ENCODE peak calls at places on chromosomes 16 and 17, in four cellular contexts. Y is IMR-90, R is left lung, T is PC-9. O is an unnamed sample. For H3K4me1 and H3K27me3, the result is how much of the 10 kb centered on the place peaks cover.

GRCh38 chr17:48909796-48910195 is 1.6 kb downstream of the UBE2Z start:
- DNase-seq in Y (peak), R (no peak), T (no peak), O (no peak)

GRCh38 chr16:24463196-24463945 is 76.0 kb upstream of the RBBP6 start:
- DNase-seq in Y (no peak), R (no peak), T (no peak), O (no peak)

GRCh38 chr17:32863559-32863958 is 13.4 kb downstream of the MYO1D start:
- DNase-seq in Y (no peak), R (no peak), T (no peak), O (no peak)

GRCh38 chr17:47295874-47296255 is 27.9 kb upstream of the EFCAB13 start:
- DNase-seq in Y (no peak), R (no peak), T (no peak), O (no peak)

GRCh38 chr17:39742856-39743436 is 5.2 kb downstream of the GRB7 start:
- DNase-seq in Y (no peak), R (no peak), T (no peak), O (no peak)

GRCh38 chr16:29007865-29008593 is 23.2 kb downstream of the LAT start:
- DNase-seq in Y (peak), R (no peak), T (peak), O (peak)

GRCh38 chr16:56675685-56676210 is 6.1 kb downstream of the MT1H start:
- DNase-seq in Y (no peak), R (no peak), T (no peak), O (no peak)

GRCh38 chr16:17346774-17347569 is 123.8 kb downstream of the XYLT1 start:
- DNase-seq in Y (no peak), R (no peak), T (no peak), O (no peak)

GRCh38 chr17:66466933-66467367 is 164.5 kb downstream of the PRKCA start:
- DNase-seq in Y (peak), R (no peak), T (peak), O (no peak)

GRCh38 chr17:73564856-73565255 is 79.4 kb downstream of the SDK2 start:
- DNase-seq in Y (no peak), R (peak), T (no peak), O (no peak)

GRCh38 chr17:56912105-56912999 is 1.5 kb downstream of the TRIM25 start:
- DNase-seq in Y (no peak), R (no peak), T (no peak), O (no peak)
- H3K4me1 ChIP-seq in Y (under half), R (under half), T (under half), O (half or more)

DNA sequence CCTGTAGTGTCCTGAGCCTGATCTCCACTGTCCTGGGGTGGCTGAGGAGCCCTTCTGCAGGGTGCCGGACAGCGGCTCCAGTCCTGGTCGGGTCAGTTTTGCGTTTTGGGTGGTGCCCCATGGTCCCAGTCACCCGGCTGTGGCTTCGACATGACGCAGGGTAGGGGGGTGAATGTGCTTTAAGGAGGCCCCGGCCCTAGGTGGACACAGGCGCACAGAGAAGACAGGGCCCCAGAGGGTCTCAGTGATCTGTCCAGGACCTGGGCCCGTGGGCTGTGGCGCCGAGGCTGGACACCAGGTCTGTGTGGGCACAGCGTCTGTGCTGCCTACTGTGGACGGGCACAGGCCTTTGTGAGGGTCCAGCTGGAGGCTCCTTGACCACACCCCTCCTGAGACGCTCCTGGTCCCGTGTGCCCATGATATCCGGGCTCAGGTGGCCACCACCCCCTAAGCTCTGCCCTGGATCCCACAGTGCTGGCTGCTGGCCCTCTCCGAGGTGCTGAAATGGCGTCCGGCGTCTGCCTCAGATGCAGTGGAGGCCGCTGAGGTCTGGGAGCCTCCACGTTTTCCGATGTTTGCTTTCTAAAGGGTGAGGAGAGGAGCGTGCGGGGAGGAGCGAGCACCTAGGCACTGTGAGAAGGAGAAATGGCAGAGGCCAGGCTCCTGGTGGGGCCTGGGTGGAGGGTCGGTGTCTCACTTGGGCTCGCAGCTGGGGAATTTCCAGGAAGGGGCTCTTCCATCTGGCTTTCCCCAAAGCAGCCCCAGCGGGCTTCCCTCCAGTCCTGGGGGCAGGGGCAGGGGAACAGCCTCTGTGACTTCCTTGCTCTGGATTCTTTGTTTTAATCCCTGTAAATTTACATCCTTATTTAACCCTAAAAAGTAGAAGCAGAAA is 56.1 kb upstream of the ACSF3 start:
- DNase-seq in Y (peak), R (peak), T (no peak), O (no peak)
- H3K4me3 ChIP-seq in Y (no peak), R (no peak), T (no peak), O (no peak)

GRCh38 chr16:73912311-73912710 is 384.3 kb upstream of the PSMD7 start:
- DNase-seq in Y (no peak), R (no peak), T (no peak), O (no peak)
- H3K27me3 ChIP-seq in Y (under half), R (under half), T (under half), O (under half)

GRCh38 chr17:64331946-64332493 is 58.6 kb downstream of the PECAM1 start:
- DNase-seq in Y (no peak), R (no peak), T (peak), O (no peak)
- H3K4me1 ChIP-seq in Y (under half), R (under half), T (half or more), O (under half)